ENCODE peak calls at places on chromosomes 12 and 14, in seven cellular contexts. One of them, this sample, is unnamed. For H3K36me3, the result is how much of the 10 kb centered on the place peaks cover.

GRCh38 chr12:13941258-13942249 is 39.8 kb downstream of the GRIN2B start:
- DNase-seq in heart left ventricle: no peak
- DNase-seq in H1: peak
- DNase-seq in IMR-90: peak
- DNase-seq in adrenal gland: peak
- DNase-seq in K562: peak
- DNase-seq in ovary: no peak
- DNase-seq in this sample: no peak

GRCh38 chr14:76396714-76397187 is 20.8 kb downstream of the ESRRB start:
- DNase-seq in heart left ventricle: no peak
- DNase-seq in H1: no peak
- DNase-seq in IMR-90: no peak
- DNase-seq in adrenal gland: no peak
- DNase-seq in K562: no peak
- DNase-seq in ovary: no peak
- DNase-seq in this sample: no peak

GRCh38 chr12:88247241-88247643 is 105.1 kb downstream of the TMTC3 start:
- DNase-seq in heart left ventricle: no peak
- DNase-seq in H1: no peak
- DNase-seq in IMR-90: peak
- DNase-seq in adrenal gland: no peak
- DNase-seq in K562: peak
- DNase-seq in ovary: no peak
- DNase-seq in this sample: no peak

GRCh38 chr12:1115471-1116242 is 124.6 kb downstream of the ERC1 start:
- DNase-seq in heart left ventricle: no peak
- DNase-seq in H1: no peak
- DNase-seq in IMR-90: peak
- DNase-seq in adrenal gland: no peak
- DNase-seq in K562: no peak
- DNase-seq in ovary: no peak
- DNase-seq in this sample: no peak

GRCh38 chr14:88168498-88169165 is 154.4 kb downstream of the KCNK10 start:
- DNase-seq in heart left ventricle: no peak
- DNase-seq in H1: no peak
- DNase-seq in IMR-90: peak
- DNase-seq in adrenal gland: peak
- DNase-seq in K562: peak
- DNase-seq in ovary: no peak
- DNase-seq in this sample: no peak

GRCh38 chr12:32126720-32127119 is 20.1 kb downstream of the BICD1 start:
- DNase-seq in heart left ventricle: no peak
- DNase-seq in H1: no peak
- DNase-seq in IMR-90: peak
- DNase-seq in adrenal gland: no peak
- DNase-seq in K562: no peak
- DNase-seq in ovary: no peak
- DNase-seq in this sample: no peak

GRCh38 chr12:64039285-64039871 is 182.7 kb downstream of the KICS2 start:
- DNase-seq in heart left ventricle: no peak
- DNase-seq in H1: no peak
- DNase-seq in IMR-90: peak
- DNase-seq in adrenal gland: no peak
- DNase-seq in K562: no peak
- DNase-seq in ovary: no peak
- DNase-seq in this sample: no peak

GRCh38 chr12:103877934-103878510 is 37.0 kb upstream of the NT5DC3 start:
- DNase-seq in heart left ventricle: no peak
- DNase-seq in H1: peak
- DNase-seq in IMR-90: peak
- DNase-seq in adrenal gland: peak
- DNase-seq in K562: peak
- DNase-seq in ovary: no peak
- DNase-seq in this sample: peak

GRCh38 chr12:74476234-74476633 is 61.4 kb upstream of the ATXN7L3B start:
- DNase-seq in heart left ventricle: no peak
- DNase-seq in H1: no peak
- DNase-seq in IMR-90: no peak
- DNase-seq in adrenal gland: no peak
- DNase-seq in K562: no peak
- DNase-seq in ovary: no peak
- DNase-seq in this sample: no peak

GRCh38 chr12:109559200-109559505 is 14.2 kb downstream of the MMAB start:
- DNase-seq in heart left ventricle: no peak
- DNase-seq in H1: no peak
- DNase-seq in IMR-90: no peak
- DNase-seq in adrenal gland: no peak
- DNase-seq in K562: no peak
- DNase-seq in ovary: no peak
- DNase-seq in this sample: no peak
- H3K4me3 ChIP-seq in heart left ventricle: no peak
- H3K4me3 ChIP-seq in H1: no peak
- H3K4me3 ChIP-seq in IMR-90: no peak
- H3K4me3 ChIP-seq in adrenal gland: no peak
- H3K4me3 ChIP-seq in K562: no peak
- H3K4me3 ChIP-seq in ovary: no peak
- H3K4me3 ChIP-seq in this sample: no peak

GRCh38 chr12:43805857-43806736 is at the start of gene TWF1:
- DNase-seq in heart left ventricle: peak
- DNase-seq in H1: peak
- DNase-seq in IMR-90: peak
- DNase-seq in adrenal gland: peak
- DNase-seq in K562: peak
- DNase-seq in ovary: peak
- DNase-seq in this sample: peak
- TF ChIP-seq CTCF in heart left ventricle: no peak
- TF ChIP-seq CTCF in H1: peak
- TF ChIP-seq CTCF in IMR-90: peak
- TF ChIP-seq CTCF in adrenal gland: peak
- TF ChIP-seq CTCF in K562: peak
- TF ChIP-seq CTCF in ovary: no peak
- TF ChIP-seq CTCF in this sample: peak

DNA sequence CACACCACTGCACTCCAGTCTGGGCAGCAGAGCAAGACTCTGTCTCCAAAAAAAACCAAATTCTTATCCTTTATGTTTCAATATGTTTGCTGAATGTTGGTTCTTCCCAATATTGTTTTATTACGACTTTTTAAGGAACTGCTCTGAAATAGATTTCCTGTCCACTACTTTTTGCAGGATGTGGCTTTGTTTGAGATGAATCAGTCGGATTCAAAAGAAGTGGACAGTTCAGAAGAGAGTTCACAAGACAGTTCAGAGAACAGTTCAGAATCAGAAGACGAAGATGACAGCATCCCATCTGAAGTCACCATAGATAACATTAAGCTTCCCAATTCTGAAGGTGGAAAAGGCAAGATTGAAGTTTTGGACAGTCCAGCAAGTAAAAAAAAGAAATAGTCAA is 8.2 kb downstream of the NOPCHAP1 start:
- DNase-seq in heart left ventricle: no peak
- DNase-seq in H1: no peak
- DNase-seq in IMR-90: no peak
- DNase-seq in adrenal gland: no peak
- DNase-seq in K562: no peak
- DNase-seq in ovary: no peak
- DNase-seq in this sample: no peak
- H3K36me3 ChIP-seq in heart left ventricle: under half
- H3K36me3 ChIP-seq in H1: half or more
- H3K36me3 ChIP-seq in IMR-90: under half
- H3K36me3 ChIP-seq in adrenal gland: under half
- H3K36me3 ChIP-seq in K562: half or more
- H3K36me3 ChIP-seq in ovary: under half
- H3K36me3 ChIP-seq in this sample: under half

GRCh38 chr12:112422531-112422930 is 3.8 kb downstream of the PTPN11 start:
- DNase-seq in heart left ventricle: no peak
- DNase-seq in H1: no peak
- DNase-seq in IMR-90: no peak
- DNase-seq in adrenal gland: no peak
- DNase-seq in K562: no peak
- DNase-seq in ovary: no peak
- DNase-seq in this sample: no peak
- H3K4me3 ChIP-seq in heart left ventricle: no peak
- H3K4me3 ChIP-seq in H1: no peak
- H3K4me3 ChIP-seq in IMR-90: no peak
- H3K4me3 ChIP-seq in adrenal gland: no peak
- H3K4me3 ChIP-seq in K562: no peak
- H3K4me3 ChIP-seq in ovary: no peak
- H3K4me3 ChIP-seq in this sample: no peak

GRCh38 chr14:59427653-59428578 is 37.3 kb downstream of the GPR135 start:
- DNase-seq in heart left ventricle: peak
- DNase-seq in H1: no peak
- DNase-seq in IMR-90: no peak
- DNase-seq in adrenal gland: peak
- DNase-seq in K562: no peak
- DNase-seq in ovary: peak
- DNase-seq in this sample: no peak

GRCh38 chr14:59424707-59425106 is 40.5 kb downstream of the GPR135 start:
- DNase-seq in heart left ventricle: peak
- DNase-seq in H1: no peak
- DNase-seq in IMR-90: no peak
- DNase-seq in adrenal gland: no peak
- DNase-seq in K562: no peak
- DNase-seq in ovary: peak
- DNase-seq in this sample: no peak

GRCh38 chr14:59425322-59425945 is 39.7 kb downstream of the GPR135 start:
- DNase-seq in heart left ventricle: no peak
- DNase-seq in H1: no peak
- DNase-seq in IMR-90: peak
- DNase-seq in adrenal gland: no peak
- DNase-seq in K562: no peak
- DNase-seq in ovary: no peak
- DNase-seq in this sample: no peak

GRCh38 chr14:59429798-59430197 is 35.4 kb downstream of the GPR135 start:
- DNase-seq in heart left ventricle: no peak
- DNase-seq in H1: no peak
- DNase-seq in IMR-90: no peak
- DNase-seq in adrenal gland: no peak
- DNase-seq in K562: no peak
- DNase-seq in ovary: no peak
- DNase-seq in this sample: no peak

GRCh38 chr14:59428581-59429012 is 36.6 kb downstream of the GPR135 start:
- DNase-seq in heart left ventricle: no peak
- DNase-seq in H1: no peak
- DNase-seq in IMR-90: peak
- DNase-seq in adrenal gland: no peak
- DNase-seq in K562: no peak
- DNase-seq in ovary: no peak
- DNase-seq in this sample: no peak
- TF ChIP-seq CTCF in heart left ventricle: peak
- TF ChIP-seq CTCF in H1: no peak
- TF ChIP-seq CTCF in IMR-90: peak
- TF ChIP-seq CTCF in adrenal gland: no peak
- TF ChIP-seq CTCF in K562: no peak
- TF ChIP-seq CTCF in ovary: no peak
- TF ChIP-seq CTCF in this sample: no peak

GRCh38 chr12:132569856-132570480 is 40.4 kb downstream of the LRCOL1 start:
- DNase-seq in heart left ventricle: no peak
- DNase-seq in H1: no peak
- DNase-seq in IMR-90: no peak
- DNase-seq in adrenal gland: no peak
- DNase-seq in K562: no peak
- DNase-seq in ovary: no peak
- DNase-seq in this sample: no peak
- H3K36me3 ChIP-seq in heart left ventricle: under half
- H3K36me3 ChIP-seq in H1: half or more
- H3K36me3 ChIP-seq in IMR-90: under half
- H3K36me3 ChIP-seq in adrenal gland: under half
- H3K36me3 ChIP-seq in K562: half or more
- H3K36me3 ChIP-seq in ovary: under half
- H3K36me3 ChIP-seq in this sample: under half

GRCh38 chr14:104824353-104824997 is 23.6 kb downstream of the ZBTB42 start:
- DNase-seq in heart left ventricle: no peak
- DNase-seq in H1: no peak
- DNase-seq in IMR-90: no peak
- DNase-seq in adrenal gland: no peak
- DNase-seq in K562: no peak
- DNase-seq in ovary: no peak
- DNase-seq in this sample: no peak

GRCh38 chr14:104827173-104828055 is 26.5 kb downstream of the ZBTB42 start:
- DNase-seq in heart left ventricle: no peak
- DNase-seq in H1: peak
- DNase-seq in IMR-90: peak
- DNase-seq in adrenal gland: no peak
- DNase-seq in K562: peak
- DNase-seq in ovary: peak
- DNase-seq in this sample: no peak

GRCh38 chr14:104822821-104823615 is 22.1 kb downstream of the ZBTB42 start:
- DNase-seq in heart left ventricle: no peak
- DNase-seq in H1: no peak
- DNase-seq in IMR-90: no peak
- DNase-seq in adrenal gland: no peak
- DNase-seq in K562: no peak
- DNase-seq in ovary: peak
- DNase-seq in this sample: no peak

GRCh38 chr14:104826858-104827172 is 25.9 kb downstream of the ZBTB42 start:
- DNase-seq in heart left ventricle: no peak
- DNase-seq in H1: no peak
- DNase-seq in IMR-90: no peak
- DNase-seq in adrenal gland: no peak
- DNase-seq in K562: no peak
- DNase-seq in ovary: no peak
- DNase-seq in this sample: no peak

DNA sequence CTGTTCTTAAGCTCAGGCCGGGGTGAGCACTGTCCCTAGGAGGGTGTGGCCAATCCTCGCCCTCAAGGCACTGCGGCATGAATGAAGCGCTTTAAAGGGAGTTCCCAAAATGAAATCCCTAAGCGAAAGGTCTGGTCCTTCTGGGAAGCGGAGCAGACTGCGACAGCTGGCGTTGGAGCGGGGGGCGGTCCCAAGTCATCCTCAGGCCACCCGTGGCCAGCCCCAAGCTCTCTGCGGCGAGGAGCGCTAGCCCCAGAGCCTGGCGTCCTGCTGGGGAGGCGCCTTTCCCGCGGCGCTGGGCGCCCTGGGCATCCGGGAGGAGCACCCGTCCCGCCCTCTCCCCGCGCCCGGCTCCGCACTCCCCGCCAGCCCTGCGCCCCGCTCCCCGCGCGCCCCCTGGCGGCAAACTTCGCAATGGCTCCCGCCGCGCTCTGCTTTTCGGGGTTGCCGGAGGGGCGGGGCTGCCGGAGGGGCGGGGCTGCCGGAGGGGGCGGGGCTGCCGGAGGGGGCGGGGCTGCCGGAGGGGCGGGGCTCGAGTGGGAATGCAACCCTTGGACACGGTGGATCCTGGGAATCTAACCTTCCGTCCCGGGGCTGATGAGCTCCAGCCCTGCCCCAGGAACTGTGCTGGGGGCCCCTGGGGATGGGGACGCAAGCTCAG is 25.4 kb downstream of the ZBTB42 start:
- DNase-seq in heart left ventricle: peak
- DNase-seq in H1: no peak
- DNase-seq in IMR-90: peak
- DNase-seq in adrenal gland: peak
- DNase-seq in K562: peak
- DNase-seq in ovary: peak
- DNase-seq in this sample: peak
- H3K4me3 ChIP-seq in heart left ventricle: peak
- H3K4me3 ChIP-seq in H1: peak
- H3K4me3 ChIP-seq in IMR-90: peak
- H3K4me3 ChIP-seq in adrenal gland: peak
- H3K4me3 ChIP-seq in K562: peak
- H3K4me3 ChIP-seq in ovary: peak
- H3K4me3 ChIP-seq in this sample: peak

This sample was measured in GM06990.